ENCODE peak calls at places on chromosomes 7 and 10, in five cellular contexts. K, Z, Q, U and I are unnamed samples.

GRCh38 chr7:99036531-99037175 is 107.3 kb downstream of the SMURF1 start:
- DNase-seq in Z (no peak), Q (peak), U (peak), K (peak), I (peak)

GRCh38 chr7:16114633-16115032 is 306.7 kb downstream of the CRPPA start:
- DNase-seq in Q (peak), K (peak), U (no peak), Z (no peak), I (peak)

GRCh38 chr10:22598488-22598887 is 115.9 kb downstream of the PIP4K2A start:
- DNase-seq in U (no peak), Z (no peak), Q (no peak), K (no peak), I (peak)

GRCh38 chr7:143237363-143237762 is 15.5 kb downstream of the TAS2R40 start:
- DNase-seq in Q (no peak), Z (no peak), K (no peak), U (no peak), I (no peak)

GRCh38 chr7:64314493-64315020 is 796 bp downstream of the ZNF736 start:
- DNase-seq in Z (no peak), Q (no peak), K (no peak), U (no peak), I (no peak)

GRCh38 chr7:19899517-19899916 is 126.1 kb upstream of the TMEM196 start:
- DNase-seq in K (no peak), Z (no peak), U (no peak), Q (peak), I (peak)

GRCh38 chr7:87328281-87328680 is 17.2 kb upstream of the CROT start:
- DNase-seq in Q (peak), K (no peak), Z (no peak), U (no peak), I (no peak)

GRCh38 chr7:107201795-107202450 is 33.1 kb downstream of the HBP1 start:
- DNase-seq in Q (peak), Z (no peak), U (peak), K (peak), I (peak)

GRCh38 chr7:151448261-151449252 is 8.6 kb upstream of the CRYGN start:
- DNase-seq in U (peak), K (peak), Z (peak), Q (peak), I (peak)

GRCh38 chr10:4509405-4509804 is 316.6 kb upstream of the AKR1E2 start:
- DNase-seq in Q (no peak), Z (no peak), K (no peak), U (no peak), I (no peak)

GRCh38 chr10:87865201-87866025 is 2.0 kb downstream of the PTEN start:
- DNase-seq in U (no peak), Q (no peak), Z (no peak), K (peak), I (no peak)